ENCODE peak calls at places on chromosomes 12 and 14, in six cellular contexts. One of them, this sample, is unnamed.
A peak's percentile ranks its signal among the peaks of the same experiment; 100 is the strongest.

GRCh38 chr12:117330441-117331113 is 30.8 kb downstream of the NOS1 start:
- DNase-seq in A549: no peak
- DNase-seq in HepG2: no peak
- DNase-seq in GM12878: no peak
- DNase-seq in K562: no peak
- DNase-seq in endothelial cell of umbilical vein: no peak
- DNase-seq in this sample: no peak

GRCh38 chr12:67193705-67194104 is 75.5 kb upstream of the CAND1 start:
- DNase-seq in endothelial cell of umbilical vein: peak; percentile 24
- DNase-seq in A549: peak; percentile 28
- DNase-seq in HepG2: peak; percentile 8
- DNase-seq in K562: peak; percentile 36
- DNase-seq in GM12878: no peak
- DNase-seq in this sample: peak; percentile 45

GRCh38 chr14:101068293-101068957 is 164.9 kb upstream of the RTL1 start:
- DNase-seq in HepG2: no peak
- DNase-seq in GM12878: no peak
- DNase-seq in K562: no peak
- DNase-seq in endothelial cell of umbilical vein: no peak
- DNase-seq in A549: no peak
- DNase-seq in this sample: peak; percentile 20

GRCh38 chr12:71955946-71956345 is 17.3 kb downstream of the TPH2 start:
- DNase-seq in HepG2: no peak
- DNase-seq in K562: no peak
- DNase-seq in A549: no peak
- DNase-seq in endothelial cell of umbilical vein: no peak
- DNase-seq in GM12878: no peak
- DNase-seq in this sample: no peak

GRCh38 chr12:64124511-64125197 is 97.4 kb downstream of the KICS2 start:
- DNase-seq in endothelial cell of umbilical vein: no peak
- DNase-seq in HepG2: no peak
- DNase-seq in A549: no peak
- DNase-seq in K562: no peak
- DNase-seq in GM12878: no peak
- DNase-seq in this sample: no peak

GRCh38 chr12:51381226-51382079 is 9.8 kb downstream of the GALNT6 start:
- DNase-seq in endothelial cell of umbilical vein: peak; percentile 68
- DNase-seq in K562: no peak
- DNase-seq in GM12878: no peak
- DNase-seq in HepG2: no peak
- DNase-seq in A549: no peak
- DNase-seq in this sample: no peak

GRCh38 chr14:74514471-74514932 is 20.9 kb downstream of the ISCA2 start:
- DNase-seq in endothelial cell of umbilical vein: no peak
- DNase-seq in A549: no peak
- DNase-seq in HepG2: peak; percentile 25
- DNase-seq in K562: no peak
- DNase-seq in GM12878: no peak
- DNase-seq in this sample: peak; percentile 78

GRCh38 chr14:72638021-72638420 is 255.9 kb downstream of the DPF3 start:
- DNase-seq in endothelial cell of umbilical vein: peak; percentile 31
- DNase-seq in HepG2: no peak
- DNase-seq in A549: peak; percentile 41
- DNase-seq in GM12878: no peak
- DNase-seq in K562: no peak
- DNase-seq in this sample: no peak

GRCh38 chr12:70719672-70720420 is 82.6 kb upstream of the PTPRB start:
- DNase-seq in A549: peak; percentile 13
- DNase-seq in HepG2: peak; percentile 1
- DNase-seq in K562: peak; percentile 57
- DNase-seq in endothelial cell of umbilical vein: peak; percentile 83
- DNase-seq in GM12878: no peak
- DNase-seq in this sample: peak; percentile 34

GRCh38 chr14:100762901-100763300 is 36.2 kb downstream of the DLK1 start:
- DNase-seq in endothelial cell of umbilical vein: no peak
- DNase-seq in A549: no peak
- DNase-seq in GM12878: no peak
- DNase-seq in HepG2: no peak
- DNase-seq in K562: no peak
- DNase-seq in this sample: no peak

GRCh38 chr12:4302881-4303280 is 18.1 kb upstream of the TIGAR start:
- DNase-seq in HepG2: peak; percentile 31
- DNase-seq in GM12878: no peak
- DNase-seq in endothelial cell of umbilical vein: no peak
- DNase-seq in K562: no peak
- DNase-seq in A549: no peak
- DNase-seq in this sample: no peak

GRCh38 chr12:57268264-57268663 is 17.3 kb upstream of the STAC3 start:
- DNase-seq in K562: no peak
- DNase-seq in GM12878: no peak
- DNase-seq in A549: peak; percentile 19
- DNase-seq in endothelial cell of umbilical vein: no peak
- DNase-seq in HepG2: no peak
- DNase-seq in this sample: peak; percentile 21

GRCh38 chr14:69154779-69155178 is 1.9 kb upstream of the DCAF5 start:
- DNase-seq in K562: no peak
- DNase-seq in A549: peak; percentile 74
- DNase-seq in HepG2: peak; percentile 73
- DNase-seq in endothelial cell of umbilical vein: peak; percentile 24
- DNase-seq in GM12878: no peak
- DNase-seq in this sample: peak; percentile 11

GRCh38 chr14:77094672-77095284 is 3.3 kb upstream of the CIPC start:
- DNase-seq in K562: peak; percentile 81
- DNase-seq in endothelial cell of umbilical vein: peak; percentile 82
- DNase-seq in A549: peak; percentile 88
- DNase-seq in GM12878: no peak
- DNase-seq in HepG2: peak; percentile 63
- DNase-seq in this sample: peak; percentile 85

GRCh38 chr12:54216580-54217308 is 28.0 kb upstream of the SMUG1 start:
- DNase-seq in endothelial cell of umbilical vein: peak; percentile 79
- DNase-seq in GM12878: no peak
- DNase-seq in HepG2: peak; percentile 79
- DNase-seq in A549: peak; percentile 93
- DNase-seq in K562: peak; percentile 95
- DNase-seq in this sample: peak; percentile 96

GRCh38 chr12:95788637-95789036 is 1.9 kb downstream of the NTN4 start:
- DNase-seq in HepG2: no peak
- DNase-seq in endothelial cell of umbilical vein: peak; percentile 77
- DNase-seq in K562: no peak
- DNase-seq in A549: no peak
- DNase-seq in GM12878: no peak
- DNase-seq in this sample: no peak

GRCh38 chr14:90275820-90276219 is 19.5 kb downstream of the PSMC1 start:
- DNase-seq in endothelial cell of umbilical vein: peak; percentile 26
- DNase-seq in GM12878: no peak
- DNase-seq in K562: no peak
- DNase-seq in A549: no peak
- DNase-seq in HepG2: no peak
- DNase-seq in this sample: no peak

GRCh38 chr12:16348435-16349131 is 1.1 kb downstream of the MGST1 start:
- DNase-seq in HepG2: no peak
- DNase-seq in K562: peak; percentile 4
- DNase-seq in endothelial cell of umbilical vein: peak; percentile 21
- DNase-seq in A549: peak; percentile 39
- DNase-seq in GM12878: peak; percentile 7
- DNase-seq in this sample: peak; percentile 26

GRCh38 chr14:92325835-92326234 is 2.9 kb downstream of the SLC24A4 start:
- DNase-seq in GM12878: no peak
- DNase-seq in HepG2: no peak
- DNase-seq in A549: peak; percentile 18
- DNase-seq in endothelial cell of umbilical vein: no peak
- DNase-seq in K562: peak; percentile 4
- DNase-seq in this sample: no peak
- TF ChIP-seq CTCF in GM12878: no peak
- TF ChIP-seq CTCF in HepG2: peak; percentile 26
- TF ChIP-seq CTCF in A549: peak; percentile 11
- TF ChIP-seq CTCF in endothelial cell of umbilical vein: no peak
- TF ChIP-seq CTCF in K562: no peak
- TF ChIP-seq CTCF in this sample: no peak

GRCh38 chr14:68140801-68141200 is 321.2 kb downstream of the RAD51B start:
- DNase-seq in GM12878: no peak
- DNase-seq in endothelial cell of umbilical vein: no peak
- DNase-seq in K562: no peak
- DNase-seq in HepG2: no peak
- DNase-seq in A549: peak; percentile 83
- DNase-seq in this sample: no peak

GRCh38 chr14:68137704-68138619 is 318.4 kb downstream of the RAD51B start:
- DNase-seq in K562: peak; percentile 13
- DNase-seq in A549: peak; percentile 98
- DNase-seq in endothelial cell of umbilical vein: peak; percentile 12
- DNase-seq in HepG2: peak; percentile 77
- DNase-seq in GM12878: no peak
- DNase-seq in this sample: peak; percentile 17

GRCh38 chr14:68141531-68142088 is 322.0 kb downstream of the RAD51B start:
- DNase-seq in endothelial cell of umbilical vein: no peak
- DNase-seq in GM12878: no peak
- DNase-seq in K562: no peak
- DNase-seq in A549: peak; percentile 89
- DNase-seq in HepG2: no peak
- DNase-seq in this sample: no peak

GRCh38 chr14:68139466-68140110 is 320.0 kb downstream of the RAD51B start:
- DNase-seq in GM12878: no peak
- DNase-seq in HepG2: no peak
- DNase-seq in A549: no peak
- DNase-seq in K562: no peak
- DNase-seq in endothelial cell of umbilical vein: no peak
- DNase-seq in this sample: no peak

DNA sequence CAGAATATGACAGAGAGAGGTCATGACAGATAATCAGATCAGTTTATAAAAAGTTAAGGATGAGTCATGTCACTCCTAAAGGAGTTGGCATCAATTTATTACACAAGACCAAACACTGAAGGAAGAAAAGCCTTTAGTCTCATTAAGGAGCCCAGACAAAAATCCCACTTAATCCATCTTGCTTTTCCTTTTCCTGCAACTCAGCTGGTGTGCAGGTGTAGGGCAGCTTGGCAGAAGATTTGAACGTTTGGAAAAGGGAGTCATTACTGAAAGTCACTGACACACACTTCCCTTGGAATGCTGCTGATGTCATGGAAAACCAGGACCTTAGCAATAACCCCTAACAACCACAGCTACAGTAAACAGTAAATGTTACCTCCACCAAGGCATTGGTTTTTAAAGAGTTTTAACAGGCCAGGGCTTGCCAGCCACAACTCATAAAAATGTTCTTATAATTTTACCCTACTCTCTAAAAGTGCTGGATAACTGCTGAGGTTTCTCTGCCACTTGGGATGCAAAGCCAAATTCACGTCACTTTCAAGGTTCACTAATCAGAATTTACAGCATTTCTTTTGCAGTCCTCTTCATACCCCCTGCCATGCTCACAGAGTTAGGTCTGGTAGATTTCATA is 320.6 kb downstream of the RAD51B start:
- DNase-seq in HepG2: peak; percentile 64
- DNase-seq in endothelial cell of umbilical vein: peak; percentile 86
- DNase-seq in GM12878: no peak
- DNase-seq in K562: no peak
- DNase-seq in A549: peak; percentile 99
- DNase-seq in this sample: no peak
- H3K4me3 ChIP-seq in HepG2: no peak overlapping the region
- H3K4me3 ChIP-seq in endothelial cell of umbilical vein: no peak overlapping the region
- H3K4me3 ChIP-seq in GM12878: no peak overlapping the region
- H3K4me3 ChIP-seq in K562: no peak overlapping the region
- H3K4me3 ChIP-seq in A549: no peak overlapping the region
- H3K4me3 ChIP-seq in this sample: no peak overlapping the region

GRCh38 chr12:108821407-108822397 is 35.7 kb downstream of the SSH1 start:
- DNase-seq in GM12878: no peak
- DNase-seq in endothelial cell of umbilical vein: no peak
- DNase-seq in A549: no peak
- DNase-seq in K562: peak; percentile 60
- DNase-seq in HepG2: no peak
- DNase-seq in this sample: peak; percentile 97

GRCh38 chr12:108819920-108820699 is 37.3 kb downstream of the SSH1 start:
- DNase-seq in HepG2: no peak
- DNase-seq in K562: peak; percentile 54
- DNase-seq in GM12878: no peak
- DNase-seq in endothelial cell of umbilical vein: no peak
- DNase-seq in A549: no peak
- DNase-seq in this sample: no peak

GRCh38 chr12:108820700-108821406 is 36.5 kb downstream of the SSH1 start:
- DNase-seq in K562: no peak
- DNase-seq in HepG2: no peak
- DNase-seq in GM12878: no peak
- DNase-seq in endothelial cell of umbilical vein: no peak
- DNase-seq in A549: no peak
- DNase-seq in this sample: peak; percentile 74

GRCh38 chr12:108823804-108824203 is 33.6 kb downstream of the SSH1 start:
- DNase-seq in HepG2: no peak
- DNase-seq in A549: no peak
- DNase-seq in endothelial cell of umbilical vein: peak; percentile 50
- DNase-seq in GM12878: no peak
- DNase-seq in K562: peak; percentile 84
- DNase-seq in this sample: no peak

DNA sequence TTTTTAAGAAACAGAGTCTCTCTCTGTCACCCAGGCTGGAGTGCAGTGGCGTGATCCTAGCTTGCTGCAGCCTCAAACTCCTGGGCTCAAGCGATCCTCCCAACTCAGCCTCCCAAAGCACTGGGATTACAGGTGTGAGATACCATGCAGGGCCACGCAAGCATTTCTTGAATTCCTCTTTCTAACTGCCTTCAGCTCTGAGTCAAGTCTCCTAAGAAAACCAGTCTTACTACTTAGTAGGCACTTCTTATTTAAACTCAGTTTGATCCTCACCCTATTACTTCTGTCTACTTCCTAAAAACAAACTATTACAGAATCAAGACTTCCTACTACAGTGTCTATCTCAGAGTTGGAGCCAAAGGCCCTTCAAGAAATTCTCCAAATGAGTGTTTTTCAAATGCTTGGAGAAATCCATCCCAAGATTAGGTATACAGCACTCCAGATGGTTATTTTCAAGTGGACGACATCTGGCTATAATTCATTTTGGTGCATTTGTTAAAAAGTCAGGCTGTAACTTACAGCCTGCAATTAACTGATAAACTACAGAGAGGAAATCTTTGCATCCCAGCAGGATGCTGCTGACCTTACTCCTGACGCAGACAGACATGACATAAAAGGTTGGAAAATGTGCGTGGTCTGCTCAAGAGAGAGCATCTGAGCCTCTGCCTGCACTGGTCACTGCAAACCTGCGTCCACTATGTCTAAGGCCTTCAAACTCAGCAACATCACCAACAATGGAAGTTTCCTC is 34.8 kb downstream of the SSH1 start:
- DNase-seq in HepG2: no peak
- DNase-seq in endothelial cell of umbilical vein: peak; percentile 87
- DNase-seq in K562: peak; percentile 69
- DNase-seq in A549: no peak
- DNase-seq in GM12878: no peak
- DNase-seq in this sample: peak; percentile 53
- TF ChIP-seq MYC in HepG2: no peak
- TF ChIP-seq MYC in endothelial cell of umbilical vein: no peak
- TF ChIP-seq MYC in K562: no peak
- TF ChIP-seq MYC in A549: no peak
- TF ChIP-seq MYC in GM12878: no peak
- TF ChIP-seq MYC in this sample: no peak

DNA sequence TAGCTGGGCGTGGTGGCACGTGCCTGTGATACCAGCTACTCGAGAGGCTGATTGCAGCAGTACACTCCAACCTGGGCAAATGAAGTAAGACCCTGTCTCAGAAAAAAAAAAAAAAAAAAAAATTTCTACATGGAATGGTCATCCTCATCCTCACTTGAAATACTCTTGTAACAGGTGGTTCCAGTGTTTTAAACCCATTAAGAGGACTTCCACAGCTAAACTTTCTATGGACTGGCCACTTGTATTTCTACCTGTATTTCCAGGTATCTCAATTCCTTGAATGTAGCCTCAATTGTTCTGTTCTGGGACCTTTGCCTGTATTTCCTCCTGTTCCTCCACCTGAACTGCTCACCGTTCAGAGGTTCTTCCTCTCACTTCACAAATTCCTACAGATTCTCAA is 11.8 kb upstream of the PHLDA1 start:
- DNase-seq in A549: no peak
- DNase-seq in HepG2: no peak
- DNase-seq in endothelial cell of umbilical vein: no peak
- DNase-seq in K562: no peak
- DNase-seq in GM12878: no peak
- DNase-seq in this sample: no peak
- TF ChIP-seq CTCF in A549: no peak
- TF ChIP-seq CTCF in HepG2: no peak
- TF ChIP-seq CTCF in endothelial cell of umbilical vein: no peak
- TF ChIP-seq CTCF in K562: no peak
- TF ChIP-seq CTCF in GM12878: no peak
- TF ChIP-seq CTCF in this sample: no peak

This sample was measured in NB4.